ENCODE peak calls at places on chromosomes 11 and 22, in four cellular contexts. M, O, C and G are unnamed samples.

GRCh38 chr11:69049490-69049867 is 747 bp downstream of the TPCN2 start:
- DNase-seq in M (no peak), O (no peak), C (peak; percentile 15), G (no peak)

GRCh38 chr11:65882191-65883057 is 2.8 kb downstream of the CTSW start:
- DNase-seq in M (no peak), O (no peak), C (no peak), G (no peak)

GRCh38 chr11:8025816-8026215 is 38.7 kb downstream of the EIF3F start:
- DNase-seq in M (no peak), O (peak; percentile 85), C (no peak), G (no peak)

GRCh38 chr11:125724125-125724524 is 22.0 kb upstream of the PATE1 start:
- DNase-seq in M (no peak), O (peak; percentile 11), C (no peak), G (no peak)

GRCh38 chr22:24059793-24060192 is 48.7 kb downstream of the CABIN1 start:
- DNase-seq in M (no peak), O (no peak), C (no peak), G (no peak)

GRCh38 chr22:45127866-45128265 is 35.9 kb upstream of the NUP50 start:
- DNase-seq in M (no peak), O (peak; percentile 84), C (no peak), G (no peak)

GRCh38 chr11:64601605-64602465 is 10.8 kb downstream of the SLC22A12 start:
- DNase-seq in M (no peak), O (no peak), C (no peak), G (no peak)

GRCh38 chr11:45590743-45591142 is 74.7 kb downstream of the CHST1 start:
- DNase-seq in M (peak; percentile 68), O (peak; percentile 13), C (no peak), G (no peak)

GRCh38 chr11:16086229-16086628 is 270.1 kb downstream of the SOX6 start:
- DNase-seq in M (no peak), O (no peak), C (no peak), G (no peak)

GRCh38 chr11:113894421-113894996 is 10.1 kb upstream of the HTR3B start:
- DNase-seq in M (no peak), O (no peak), C (no peak), G (no peak)

GRCh38 chr11:79182794-79183193 is 258.0 kb downstream of the TENM4 start:
- DNase-seq in M (no peak), O (peak; percentile 3), C (no peak), G (no peak)

GRCh38 chr11:69400140-69400539 is 81.3 kb upstream of the LINC01488 start:
- DNase-seq in M (no peak), O (no peak), C (no peak), G (no peak)

GRCh38 chr11:64754919-64755662 is 4.7 kb downstream of the PYGM start:
- DNase-seq in M (peak; percentile 13), O (no peak), C (no peak), G (no peak)

GRCh38 chr22:42388130-42388797 is 43.9 kb downstream of the NFAM1 start:
- DNase-seq in M (no peak), O (no peak), C (no peak), G (no peak)

GRCh38 chr22:50396751-50397370 is 53.7 kb downstream of the PPP6R2 start:
- DNase-seq in M (no peak), O (no peak), C (no peak), G (no peak)

GRCh38 chr22:46742576-46743221 is 4.6 kb upstream of the CERK start:
- DNase-seq in M (no peak), O (no peak), C (no peak), G (no peak)

GRCh38 chr22:41910599-41911291 is 4.1 kb downstream of the SHISA8 start:
- DNase-seq in M (no peak), O (peak; percentile 44), C (no peak), G (peak; percentile 25)

GRCh38 chr11:130897262-130898182 is 18.8 kb downstream of the SNX19 start:
- DNase-seq in M (peak; percentile 83), O (peak; percentile 81), C (no peak), G (no peak)